ENCODE peak calls at places on chromosomes 6 and 20, in six cellular contexts. F is WTC11, J is HCT116, C is GM12878, Y is K562, Q is H1. N is an unnamed sample.

GRCh38 chr6:35449287-35449881 is 2.8 kb upstream of the FANCE start:
- DNase-seq in F (no peak), J (no peak), C (no peak), Y (peak; percentile 81), Q (no peak), N (peak; percentile 80)

GRCh38 chr6:16519265-16520242 is 241.7 kb downstream of the ATXN1 start:
- DNase-seq in F (no peak), J (no peak), C (no peak), Y (no peak), Q (no peak), N (peak; percentile 86)

GRCh38 chr20:50215101-50215500 is 24.5 kb downstream of the CEBPB start:
- DNase-seq in F (no peak), J (no peak), C (no peak), Y (no peak), Q (no peak), N (no peak)

GRCh38 chr20:13672657-13673056 is 33.9 kb upstream of the TASP1 start:
- DNase-seq in F (no peak), J (no peak), C (no peak), Y (no peak), Q (no peak), N (no peak)

GRCh38 chr6:142665393-142665792 is 279.6 kb downstream of the HIVEP2 start:
- DNase-seq in F (no peak), J (no peak), C (no peak), Y (no peak), Q (no peak), N (no peak)

GRCh38 chr20:20267685-20268429 is 100.0 kb upstream of the INSM1 start:
- DNase-seq in F (peak; percentile 44), J (no peak), C (no peak), Y (no peak), Q (no peak), N (no peak)

GRCh38 chr6:49849121-49849907 is 17.0 kb downstream of the CRISP1 start:
- DNase-seq in F (no peak), J (peak; percentile 56), C (no peak), Y (peak; percentile 65), Q (no peak), N (peak; percentile 64)

GRCh38 chr20:25024171-25024570 is 31.6 kb upstream of the APMAP start:
- DNase-seq in F (no peak), J (no peak), C (no peak), Y (no peak), Q (no peak), N (no peak)

GRCh38 chr20:10436053-10436699 is 1.1 kb downstream of the SLX4IP start:
- DNase-seq in F (no peak), J (no peak), C (no peak), Y (no peak), Q (no peak), N (no peak)

GRCh38 chr6:155628315-155628714 is 172.7 kb upstream of the NOX3 start:
- DNase-seq in F (no peak), J (no peak), C (peak; percentile 8), Y (no peak), Q (no peak), N (no peak)

GRCh38 chr20:9112541-9113515 is 43.9 kb downstream of the PLCB4 start:
- DNase-seq in F (no peak), J (no peak), C (no peak), Y (no peak), Q (no peak), N (no peak)

GRCh38 chr20:63093966-63094766 is 87.4 kb upstream of the BHLHE23 start:
- DNase-seq in F (peak; percentile 10), J (no peak), C (no peak), Y (no peak), Q (no peak), N (no peak)

GRCh38 chr6:97705568-97705967 is 422.6 kb upstream of the MMS22L start:
- DNase-seq in F (peak; percentile 25), J (peak; percentile 7), C (no peak), Y (no peak), Q (no peak), N (peak; percentile 5)

GRCh38 chr6:9233226-9233625 is 797.9 kb upstream of the SLC35B3 start:
- DNase-seq in F (no peak), J (no peak), C (no peak), Y (no peak), Q (no peak), N (no peak)

GRCh38 chr6:129597023-129597713 is 112.8 kb downstream of the ARHGAP18 start:
- DNase-seq in F (no peak), J (no peak), C (no peak), Y (no peak), Q (no peak), N (no peak)
- TF ChIP-seq ATF3 in F (no peak), J (no peak), C (no peak), Y (no peak), Q (no peak), N (no peak)

GRCh38 chr6:25484900-25485299 is 167.1 kb upstream of the SCGN start:
- DNase-seq in F (no peak), J (no peak), C (no peak), Y (no peak), Q (no peak), N (no peak)

GRCh38 chr6:25488156-25488555 is 163.9 kb upstream of the SCGN start:
- DNase-seq in F (no peak), J (no peak), C (no peak), Y (no peak), Q (no peak), N (no peak)

GRCh38 chr6:25486580-25486979 is 165.4 kb upstream of the SCGN start:
- DNase-seq in F (no peak), J (no peak), C (no peak), Y (no peak), Q (no peak), N (no peak)

GRCh38 chr6:25485820-25486559 is 166.0 kb upstream of the SCGN start:
- DNase-seq in F (no peak), J (no peak), C (no peak), Y (no peak), Q (no peak), N (no peak)

DNA sequence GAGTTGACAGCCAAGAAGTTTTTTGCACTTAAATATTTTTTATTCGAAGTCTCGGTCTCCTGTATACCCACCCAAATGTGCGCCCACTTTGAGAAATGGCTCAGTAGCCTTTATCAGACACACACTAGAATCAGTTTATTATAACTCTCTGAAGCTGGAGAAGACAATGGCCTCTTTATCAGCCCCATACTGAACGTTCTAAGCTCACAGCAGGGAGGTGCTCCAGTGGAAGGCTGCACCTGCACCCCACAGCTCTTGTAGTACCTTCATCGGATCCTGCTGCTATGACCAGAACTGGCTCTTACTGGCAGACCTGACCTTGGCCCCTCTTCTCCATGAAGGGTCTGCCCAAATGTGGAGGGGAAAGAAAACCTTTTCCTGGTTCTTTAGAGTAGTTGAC is 165.0 kb upstream of the SCGN start:
- DNase-seq in F (no peak), J (no peak), C (no peak), Y (no peak), Q (no peak), N (no peak)
- TF ChIP-seq ATF3 in F (no peak), J (no peak), C (no peak), Y (no peak), Q (no peak), N (no peak)

DNA sequence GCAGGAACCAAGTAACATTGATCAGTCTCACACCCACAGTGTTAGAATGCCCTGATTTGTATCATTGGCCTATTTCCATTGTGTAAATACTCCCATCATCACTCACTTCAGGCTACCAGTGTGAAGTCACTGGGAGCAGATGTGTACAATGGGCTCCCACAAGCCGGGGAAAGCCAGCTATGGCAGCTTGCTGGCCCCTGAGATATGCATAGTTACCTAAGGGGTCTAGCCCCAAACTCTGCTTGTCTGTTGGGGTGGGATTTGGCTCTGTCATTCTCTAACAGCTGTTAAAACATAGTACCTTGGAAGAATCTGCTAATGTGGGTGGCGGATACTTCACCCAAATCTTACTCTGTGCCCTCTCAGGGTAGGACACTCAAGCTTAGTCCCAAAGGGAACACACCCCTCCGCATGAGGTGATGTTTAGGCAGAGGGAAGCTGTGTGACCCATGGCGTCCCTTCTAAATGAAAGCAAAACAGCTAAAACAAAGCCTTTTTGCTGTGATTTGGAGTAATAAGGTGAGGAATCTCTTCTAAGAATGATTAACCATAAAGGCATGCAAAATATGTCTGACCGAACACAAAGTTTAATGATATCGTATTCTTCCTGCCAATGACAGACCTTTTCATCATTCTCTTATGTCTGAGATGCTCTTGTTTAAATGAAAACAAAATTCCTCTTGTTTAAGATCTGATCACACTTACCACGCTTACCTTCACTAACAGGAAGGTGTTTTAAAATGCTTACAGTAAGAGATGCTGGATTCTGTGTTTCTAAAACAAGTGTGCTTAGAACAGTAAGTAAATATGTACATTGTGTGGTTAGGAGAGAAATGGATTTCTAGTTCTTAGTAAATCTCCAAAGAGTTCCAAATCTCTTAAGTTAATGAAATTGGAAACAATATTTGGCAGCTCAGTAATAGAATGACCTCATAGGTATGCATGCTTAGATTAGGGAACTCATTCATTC is 46.0 kb upstream of the PXDC1 start:
- DNase-seq in F (no peak), J (no peak), C (no peak), Y (no peak), Q (no peak), N (peak; percentile 89)
- TF ChIP-seq ATF3 in F (no peak), J (no peak), C (no peak), Y (no peak), Q (no peak), N (peak; percentile 26)

GRCh38 chr20:45402946-45403345 is 5.1 kb upstream of the DBNDD2 start:
- DNase-seq in F (no peak), J (no peak), C (no peak), Y (no peak), Q (no peak), N (no peak)
- TF ChIP-seq ATF3 in F (no peak), J (no peak), C (no peak), Y (no peak), Q (no peak), N (no peak)

GRCh38 chr6:169174516-169175359 is 78.9 kb downstream of the THBS2 start:
- DNase-seq in F (no peak), J (no peak), C (no peak), Y (peak; percentile 69), Q (no peak), N (no peak)

GRCh38 chr6:169172946-169173345 is 80.7 kb downstream of the THBS2 start:
- DNase-seq in F (no peak), J (no peak), C (no peak), Y (no peak), Q (no peak), N (no peak)

GRCh38 chr6:169175360-169175887 is 78.2 kb downstream of the THBS2 start:
- DNase-seq in F (no peak), J (no peak), C (no peak), Y (no peak), Q (no peak), N (no peak)

GRCh38 chr6:169172435-169172834 is 81.2 kb downstream of the THBS2 start:
- DNase-seq in F (no peak), J (peak; percentile 35), C (no peak), Y (no peak), Q (no peak), N (no peak)

DNA sequence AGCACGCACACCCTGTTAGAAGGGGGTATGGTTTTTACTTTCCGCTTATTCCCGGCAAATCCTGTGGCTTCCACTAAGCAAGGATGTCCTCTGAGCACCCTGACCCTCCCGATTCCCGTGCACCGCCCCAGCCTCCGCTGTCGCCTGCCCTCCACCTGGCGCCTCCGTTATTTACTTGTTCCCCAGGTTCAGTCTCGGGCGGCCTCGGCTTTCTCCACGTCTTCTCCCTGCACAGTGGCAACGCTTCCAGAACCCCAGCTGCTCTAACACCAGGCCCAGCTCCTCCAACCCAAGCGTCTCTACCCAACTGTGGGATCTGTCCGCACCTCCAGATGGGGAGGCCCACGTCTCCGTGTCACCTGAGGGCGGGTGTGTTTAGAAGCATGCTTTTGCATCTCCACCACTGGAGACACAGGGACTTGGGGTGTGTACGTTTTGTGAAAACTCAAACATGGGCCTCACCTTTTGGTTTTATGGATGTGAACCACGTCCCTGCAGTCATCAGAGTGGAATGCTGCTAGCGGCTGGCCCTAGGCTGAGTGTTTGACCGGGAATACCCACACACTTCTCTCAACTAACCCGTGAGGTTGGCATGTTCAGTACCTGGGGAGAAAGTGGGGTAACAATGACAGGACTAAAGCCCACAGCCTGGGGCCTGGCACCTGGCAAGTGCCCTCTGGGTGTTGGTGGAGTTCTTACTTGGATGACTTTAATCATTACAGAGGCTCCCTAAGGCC is 79.9 kb downstream of the THBS2 start:
- DNase-seq in F (no peak), J (no peak), C (no peak), Y (no peak), Q (no peak), N (no peak)
- TF ChIP-seq ATF3 in F (no peak), J (no peak), C (no peak), Y (no peak), Q (no peak), N (no peak)

N was measured in HepG2.